ENCODE peak calls at places on chromosomes 3 and 15, in seven cellular contexts. X is stomach, S is heart left ventricle, H is breast epithelium, M is ovary, D is IMR-90, I is HepG2. Y is an unnamed sample.
A peak's percentile ranks its signal among the peaks of the same experiment; 100 is the strongest.

GRCh38 chr3:7632305-7632704 is 771.4 kb downstream of the GRM7 start:
- DNase-seq in H (no peak), X (no peak), I (no peak), S (no peak), M (no peak), D (no peak), Y (no peak)

GRCh38 chr3:9247361-9248231 is 1.9 kb downstream of the SRGAP3 start:
- DNase-seq in H (no peak), S (no peak), I (no peak), M (no peak), X (peak; percentile 51), D (no peak), Y (no peak)

GRCh38 chr15:47475336-47475735 is 242.0 kb upstream of the SEMA6D start:
- DNase-seq in M (no peak), X (no peak), D (no peak), I (no peak), H (no peak), S (no peak), Y (no peak)

GRCh38 chr3:53264718-53265117 is 8.9 kb upstream of the TKT start:
- DNase-seq in I (no peak), M (no peak), S (peak; percentile 81), X (peak; percentile 78), H (no peak), D (no peak), Y (no peak)

GRCh38 chr15:88776646-88777045 is 26.6 kb upstream of the ACAN start:
- DNase-seq in H (no peak), S (no peak), M (no peak), I (no peak), X (no peak), D (no peak), Y (no peak)

GRCh38 chr3:141972394-141972793 is 96.0 kb downstream of the ATP1B3 start:
- DNase-seq in M (no peak), X (no peak), D (no peak), I (no peak), H (no peak), S (no peak), Y (no peak)

GRCh38 chr3:121855555-121855954 is 20.5 kb downstream of the EAF2 start:
- DNase-seq in D (no peak), M (no peak), I (peak; percentile 15), X (no peak), S (no peak), H (no peak), Y (no peak)

GRCh38 chr3:67976683-67977082 is 322.3 kb upstream of the SUCLG2 start:
- DNase-seq in H (no peak), I (no peak), X (no peak), M (no peak), S (no peak), D (no peak), Y (no peak)

GRCh38 chr3:178439504-178439903 is 96.7 kb upstream of the KCNMB2 start:
- DNase-seq in H (no peak), D (peak; percentile 74), S (no peak), I (no peak), X (no peak), M (no peak), Y (no peak)

GRCh38 chr3:184333190-184333589 is 4.2 kb upstream of the FAM131A start:
- DNase-seq in X (no peak), S (no peak), I (no peak), D (no peak), M (no peak), H (no peak), Y (no peak)
- TF ChIP-seq POLR2A in X (no peak), S (no peak), I (no peak), D (no peak), M (no peak), H (no peak), Y (no peak)

DNA sequence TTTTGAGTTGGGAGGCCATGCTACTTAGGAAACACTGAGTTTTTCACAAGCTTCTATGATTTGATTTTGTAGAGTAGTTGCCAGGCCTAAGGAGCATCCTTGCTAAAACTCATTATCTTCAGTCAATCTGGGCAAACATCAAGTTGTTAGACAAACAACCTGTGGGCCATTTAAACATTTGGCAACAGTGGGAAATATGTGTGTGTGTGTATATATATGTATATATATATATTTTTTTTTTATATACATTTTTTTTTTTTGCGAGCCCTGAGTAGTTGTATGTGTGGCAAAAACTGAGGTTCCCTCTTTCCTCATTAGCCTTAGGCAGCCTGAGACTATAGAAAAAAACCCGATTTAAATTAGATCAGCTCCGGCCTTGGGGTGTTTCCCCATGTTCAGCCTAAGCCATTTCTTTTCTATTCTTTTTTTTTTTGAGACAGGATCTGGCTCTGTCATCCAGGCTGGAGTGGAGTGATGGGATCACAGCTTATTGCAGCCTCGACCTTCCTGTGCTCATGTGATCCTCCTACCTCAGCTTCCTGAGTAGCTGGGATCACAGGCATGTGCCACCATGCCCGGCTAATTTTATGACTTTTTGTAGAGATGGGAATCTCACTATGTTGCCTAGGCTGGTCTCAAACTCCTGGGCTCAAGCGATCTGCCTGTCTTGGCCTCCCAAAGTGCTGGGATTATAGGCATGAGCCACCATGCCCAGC is 7.9 kb upstream of the PXK start:
- DNase-seq in S (no peak), M (no peak), X (no peak), D (no peak), H (no peak), I (no peak), Y (no peak)
- H3K27ac ChIP-seq in S (peak overlapping the region; percentile 29), M (no peak overlapping the region), X (peak overlapping the region; percentile 78), D (peak overlapping the region; percentile 34), H (no peak overlapping the region), I (no peak overlapping the region), Y (no peak overlapping the region)

DNA sequence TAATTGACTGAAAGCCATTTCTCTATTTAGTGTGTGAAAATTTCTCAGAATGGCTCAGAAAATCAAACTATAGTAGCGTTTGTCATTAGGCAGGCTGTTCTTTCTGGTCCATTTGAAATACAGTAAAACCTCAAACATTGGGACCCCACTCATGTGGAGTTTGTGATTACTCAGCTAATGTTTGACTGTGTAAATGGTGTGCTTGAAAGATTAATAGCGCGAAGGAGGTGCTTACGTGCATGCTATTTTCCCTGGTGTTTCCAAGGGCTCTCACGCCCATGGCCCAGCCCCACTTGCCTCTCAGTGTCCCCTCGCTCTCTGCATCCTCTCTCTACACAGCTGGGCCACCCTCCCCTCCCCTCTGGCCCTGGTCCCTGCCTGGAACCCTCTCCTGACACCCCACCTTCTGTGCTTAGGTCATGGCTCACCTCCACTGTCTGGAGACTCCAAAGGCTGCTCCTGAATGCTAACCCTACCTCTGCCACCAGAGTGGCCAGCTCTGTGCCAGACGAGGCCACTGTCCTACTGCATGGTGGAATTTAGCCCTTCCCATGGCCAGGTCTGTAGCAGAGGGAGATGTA is 194.2 kb downstream of the PLCL2 start:
- DNase-seq in D (no peak), H (no peak), M (no peak), X (no peak), S (no peak), I (no peak), Y (no peak)
- H3K36me3 ChIP-seq in D (no peaks in the 10 kb centered on the region), H (no peaks in the 10 kb centered on the region), M (peaks cover 2% of the 10 kb centered on the region), X (peaks cover 39% of the 10 kb centered on the region), S (peaks cover 24% of the 10 kb centered on the region), I (no peaks in the 10 kb centered on the region), Y (no peaks in the 10 kb centered on the region)

DNA sequence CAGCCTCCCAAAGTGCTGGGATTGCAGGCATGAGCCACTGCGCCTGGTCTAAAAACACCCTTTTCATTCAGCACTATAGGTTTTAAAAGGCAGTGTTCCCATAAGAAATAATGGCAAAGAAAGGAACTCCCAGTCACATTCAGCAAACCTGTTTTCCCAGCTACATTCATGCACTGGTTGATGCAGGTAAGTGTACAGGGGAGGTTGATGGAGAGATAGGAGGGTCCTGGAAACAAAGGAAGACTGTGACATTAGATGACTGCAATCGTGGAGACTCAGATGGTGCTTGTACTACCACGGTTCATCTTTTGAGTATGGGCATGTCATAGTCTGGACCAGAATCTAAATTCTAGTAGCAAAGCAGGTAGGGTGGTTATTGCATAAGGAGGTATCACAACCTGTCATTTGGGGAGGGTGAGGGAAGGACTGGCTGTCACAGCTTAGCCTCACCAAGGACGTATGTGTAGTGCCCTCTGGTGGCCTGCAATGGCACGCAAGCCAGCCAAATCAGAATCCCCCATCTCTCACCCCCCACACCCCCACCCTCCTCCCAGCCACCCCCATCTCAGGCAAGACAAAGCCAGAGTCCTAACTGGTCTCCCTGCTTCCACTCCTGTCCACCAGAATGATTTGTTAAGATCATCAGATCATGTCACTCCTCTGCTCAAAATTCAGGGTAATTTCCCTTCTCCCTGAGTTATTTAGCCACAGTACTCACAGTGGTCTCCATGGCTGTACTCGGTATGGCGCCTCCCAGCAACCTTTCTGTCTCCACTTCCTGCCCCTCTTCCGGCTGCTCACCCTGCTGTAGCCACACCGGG is 28.8 kb upstream of the UBL7 start:
- DNase-seq in X (peak; percentile 46), M (peak; percentile 42), D (peak; percentile 49), S (peak; percentile 27), I (peak; percentile 39), H (no peak), Y (peak; percentile 22)
- TF ChIP-seq POLR2A in X (no peak), M (no peak), D (no peak), S (no peak), I (no peak), H (no peak), Y (no peak)

GRCh38 chr15:41262571-41262970 is 31.5 kb downstream of the CHP1 start:
- DNase-seq in S (no peak), M (no peak), D (no peak), X (no peak), H (no peak), I (peak; percentile 38), Y (no peak)
- H3K27ac ChIP-seq in S (no peak overlapping the region), M (no peak overlapping the region), D (no peak overlapping the region), X (no peak overlapping the region), H (no peak overlapping the region), I (peak overlapping the region; percentile 20), Y (no peak overlapping the region)

GRCh38 chr3:112767177-112767576 is 79.5 kb downstream of the CD200R1L start:
- DNase-seq in H (no peak), I (no peak), S (no peak), M (no peak), D (no peak), X (no peak), Y (no peak)
- H3K36me3 ChIP-seq in H (no peaks in the 10 kb centered on the region), I (no peaks in the 10 kb centered on the region), S (no peaks in the 10 kb centered on the region), M (no peaks in the 10 kb centered on the region), D (no peaks in the 10 kb centered on the region), X (no peaks in the 10 kb centered on the region), Y (no peaks in the 10 kb centered on the region)

DNA sequence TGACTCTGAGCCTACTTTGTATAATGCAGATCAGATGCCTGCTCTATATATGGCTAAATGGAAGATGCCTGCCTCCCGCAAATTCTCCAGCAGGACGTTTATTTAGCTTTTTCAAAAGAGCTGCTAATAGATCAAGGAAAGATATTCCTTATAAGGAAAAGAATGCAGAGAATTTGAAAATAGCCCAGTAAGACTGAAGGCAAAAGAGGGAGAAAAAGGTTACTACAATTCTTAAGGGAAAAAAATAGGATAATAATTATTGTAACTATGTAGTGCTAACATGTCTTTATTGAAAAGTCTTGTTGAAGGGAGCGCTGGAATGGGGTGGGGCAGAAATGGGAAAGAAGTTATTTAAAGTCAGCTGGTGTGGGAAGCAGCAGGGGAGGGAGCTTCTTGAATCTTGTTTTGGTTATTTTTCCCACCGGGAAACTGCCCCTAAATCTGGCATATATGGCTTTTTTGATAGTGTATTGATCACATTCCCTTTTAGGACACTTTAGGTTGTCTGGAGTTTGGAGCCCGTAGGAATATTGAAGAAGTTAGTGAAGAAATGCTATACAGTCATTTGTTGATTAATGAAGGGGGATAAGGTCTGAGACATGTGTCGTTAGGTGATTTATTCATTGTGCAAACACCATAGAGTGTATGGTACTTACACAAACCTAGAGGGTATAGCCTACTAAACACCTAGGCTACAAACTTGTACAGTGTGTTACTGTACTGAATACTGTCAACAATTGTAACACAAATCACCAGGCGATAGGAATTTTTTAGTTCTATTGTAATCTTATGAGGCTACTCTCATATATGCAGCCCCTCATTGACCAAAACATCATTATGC is 3.1 kb downstream of the TPM1 start:
- DNase-seq in D (no peak), M (no peak), S (no peak), I (no peak), X (no peak), H (no peak), Y (no peak)
- TF ChIP-seq POLR2A in D (no peak), M (no peak), S (no peak), I (no peak), X (no peak), H (no peak), Y (no peak)

GRCh38 chr3:30894521-30895289 is at the start of gene GADL1:
- DNase-seq in I (no peak), H (no peak), S (peak; percentile 33), M (peak; percentile 20), X (peak; percentile 29), D (peak; percentile 8), Y (no peak)
- H3K27ac ChIP-seq in I (no peak within 1 kb of the TSS), H (no peak within 1 kb of the TSS), S (no peak within 1 kb of the TSS), M (no peak within 1 kb of the TSS), X (no peak within 1 kb of the TSS), D (no peak within 1 kb of the TSS), Y (no peak within 1 kb of the TSS)

Y was measured in uterus.